ENCODE peak calls at places on chromosomes 12 and 14, in ten cellular contexts. H, A, C, X, Z, P, K, U, M and G are unnamed samples.

GRCh38 chr12:40622246-40622838 is 69.9 kb upstream of the CNTN1 start:
- DNase-seq in M (peak; percentile 5), Z (no peak), U (peak; percentile 58), K (peak; percentile 59), X (peak; percentile 68), C (peak; percentile 41), A (peak; percentile 46), P (peak; percentile 70), H (peak; percentile 3), G (peak; percentile 0)

GRCh38 chr14:68938515-68939423 is 40.3 kb downstream of the ACTN1 start:
- DNase-seq in X (no peak), P (no peak), M (no peak), U (no peak), A (no peak), C (peak; percentile 72), Z (no peak), H (no peak), K (peak; percentile 43), G (no peak)

GRCh38 chr12:116390656-116391335 is 113.3 kb upstream of the MED13L start:
- DNase-seq in P (no peak), X (no peak), M (no peak), A (peak; percentile 32), H (no peak), K (peak; percentile 59), C (no peak), U (no peak), Z (no peak), G (no peak)

GRCh38 chr12:1618489-1618888 is 10.5 kb upstream of the WNT5B start:
- DNase-seq in C (no peak), Z (no peak), P (no peak), K (no peak), M (no peak), U (no peak), X (no peak), A (no peak), H (no peak), G (no peak)

GRCh38 chr12:10632226-10632625 is 18.8 kb upstream of the MAGOHB start:
- DNase-seq in Z (no peak), C (no peak), H (no peak), K (peak; percentile 15), M (no peak), X (no peak), P (no peak), U (no peak), A (no peak), G (no peak)

GRCh38 chr12:41709012-41709411 is 435.7 kb downstream of the GXYLT1 start:
- DNase-seq in P (no peak), X (no peak), A (no peak), U (no peak), H (no peak), Z (no peak), M (no peak), C (no peak), K (no peak), G (no peak)

GRCh38 chr12:76026643-76027063 is 4.9 kb downstream of the PHLDA1 start:
- DNase-seq in H (no peak), Z (no peak), C (no peak), P (no peak), X (no peak), U (no peak), M (no peak), A (peak; percentile 65), K (peak; percentile 87), G (no peak)

GRCh38 chr12:113194971-113195391 is 9.5 kb downstream of the RITA1 start:
- DNase-seq in M (no peak), X (no peak), A (no peak), P (peak; percentile 56), U (no peak), H (no peak), K (peak; percentile 69), C (no peak), Z (no peak), G (no peak)

GRCh38 chr12:6376079-6376941 is 947 bp upstream of the SCNN1A start:
- DNase-seq in X (peak; percentile 71), H (no peak), M (no peak), U (peak; percentile 86), C (peak; percentile 75), Z (no peak), P (peak; percentile 47), A (peak; percentile 90), K (peak; percentile 69), G (no peak)

GRCh38 chr12:2291182-2291832 is 238.5 kb downstream of the CACNA1C start:
- DNase-seq in H (no peak), P (peak; percentile 47), M (no peak), A (peak; percentile 16), X (no peak), K (peak; percentile 68), Z (no peak), C (peak; percentile 49), U (peak; percentile 73), G (no peak)